ENCODE peak calls at places on chromosomes 6 and 20, in four cellular contexts. I, L, A and M are unnamed samples.

GRCh38 chr6:51678905-51679620 is 408.4 kb downstream of the PKHD1 start:
- DNase-seq in A (no peak), L (peak; percentile 19), I (peak; percentile 16), M (no peak)

GRCh38 chr20:10590950-10591349 is 82.8 kb downstream of the JAG1 start:
- DNase-seq in I (no peak), A (no peak), L (no peak), M (no peak)

GRCh38 chr6:91659881-91660280 is 1073.0 kb upstream of the MAP3K7 start:
- DNase-seq in A (no peak), L (no peak), I (no peak), M (no peak)

GRCh38 chr6:42403415-42403814 is 48.3 kb downstream of the TRERF1 start:
- DNase-seq in I (no peak), A (no peak), L (no peak), M (no peak)

GRCh38 chr6:47407295-47408281 is 70.0 kb upstream of the CD2AP start:
- DNase-seq in I (no peak), A (no peak), L (no peak), M (no peak)

GRCh38 chr20:1484438-1485120 is 6.6 kb downstream of the SIRPB2 start:
- DNase-seq in L (no peak), A (no peak), I (no peak), M (no peak)

GRCh38 chr6:39152247-39152646 is 37.3 kb upstream of the SAYSD1 start:
- DNase-seq in I (no peak), A (no peak), L (no peak), M (no peak)

GRCh38 chr6:80872194-80872950 is 765.9 kb downstream of the BCKDHB start:
- DNase-seq in L (no peak), A (no peak), I (no peak), M (no peak)

GRCh38 chr6:83867527-83868161 is 8.2 kb downstream of the CYB5R4 start:
- DNase-seq in I (no peak), L (no peak), A (no peak), M (peak; percentile 14)

GRCh38 chr6:21732731-21733130 is 139.2 kb downstream of the SOX4 start:
- DNase-seq in A (no peak), L (no peak), I (no peak), M (no peak)

DNA sequence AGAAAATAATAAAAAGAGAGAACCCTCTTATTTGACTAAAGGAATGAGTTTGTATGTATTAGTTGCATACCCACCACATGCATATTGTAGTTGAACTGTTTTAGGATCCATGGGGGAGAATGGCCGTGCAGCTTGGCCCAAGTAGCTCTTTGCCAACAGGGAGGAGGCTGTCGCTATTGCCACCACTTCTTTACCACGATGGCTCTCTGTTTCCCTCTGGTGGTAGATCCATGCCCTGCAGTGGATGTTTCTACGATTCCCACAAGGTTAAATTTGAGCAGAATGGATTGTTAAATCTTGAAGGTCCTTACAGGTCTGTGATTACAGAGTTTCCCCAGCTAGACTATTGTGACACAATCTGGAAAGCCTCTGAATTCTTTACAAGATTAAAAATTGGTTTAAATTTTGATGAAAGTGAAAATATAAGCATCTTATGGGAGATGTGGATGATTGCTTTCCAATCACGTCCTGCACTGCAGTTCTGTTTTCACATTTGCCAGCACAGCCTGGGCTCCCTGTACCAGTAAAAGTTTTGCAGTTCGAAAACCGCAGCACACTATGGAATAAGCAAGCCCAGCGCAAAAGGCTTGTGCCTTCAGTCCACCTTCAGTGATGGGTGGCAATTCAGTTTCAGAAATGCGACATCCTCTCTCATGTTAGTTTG is 34.4 kb upstream of the FNDC1 start:
- DNase-seq in I (peak; percentile 78), A (peak; percentile 48), L (peak; percentile 36), M (peak; percentile 68)
- TF ChIP-seq POLR2AphosphoS5 in I (no peak), A (no peak), L (no peak), M (no peak)

DNA sequence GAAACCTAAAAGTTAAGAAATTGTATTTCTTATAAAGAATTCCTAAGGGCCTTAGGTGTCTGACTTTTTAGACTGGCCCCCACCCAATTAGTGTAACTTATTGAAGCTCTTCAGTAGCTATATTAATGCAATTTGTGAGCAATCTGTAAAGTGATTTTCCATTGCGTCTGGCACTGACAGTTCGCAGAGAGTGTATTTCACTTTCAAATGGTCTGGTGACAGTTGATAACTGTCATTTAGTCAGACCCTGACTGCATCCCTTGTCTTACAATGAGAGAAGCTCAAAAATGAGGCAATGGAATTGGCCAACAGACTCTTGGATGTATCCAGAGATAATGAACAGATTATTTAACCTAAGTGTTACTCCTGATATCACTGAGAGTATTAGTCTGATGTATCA is 351.8 kb downstream of the FRK start:
- DNase-seq in L (no peak), I (no peak), A (no peak), M (no peak)
- TF ChIP-seq NFIC in L (no peak), I (no peak), A (no peak), M (no peak)

DNA sequence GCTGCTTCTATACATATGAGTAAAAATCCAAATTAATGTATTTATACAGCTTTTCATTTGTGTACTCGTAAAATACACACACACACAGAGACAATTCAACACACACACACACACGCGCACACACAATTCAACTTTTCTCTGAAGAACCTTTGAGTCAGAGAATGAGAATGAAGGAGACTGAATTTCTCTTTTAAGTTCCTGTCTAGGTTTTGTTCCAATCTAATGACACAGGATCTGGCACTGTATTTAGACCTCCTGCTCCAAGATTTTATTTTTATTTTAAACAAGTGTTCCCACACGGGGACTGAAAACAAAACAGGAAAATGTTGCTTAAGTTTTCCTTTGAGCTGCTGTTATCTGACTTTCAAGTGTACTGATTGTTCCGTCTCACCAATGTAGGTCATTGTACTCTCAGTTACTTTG is 250.8 kb downstream of the LAMA2 start:
- DNase-seq in I (no peak), A (no peak), L (no peak), M (no peak)
- TF ChIP-seq POLR2AphosphoS5 in I (no peak), A (no peak), L (no peak), M (no peak)

DNA sequence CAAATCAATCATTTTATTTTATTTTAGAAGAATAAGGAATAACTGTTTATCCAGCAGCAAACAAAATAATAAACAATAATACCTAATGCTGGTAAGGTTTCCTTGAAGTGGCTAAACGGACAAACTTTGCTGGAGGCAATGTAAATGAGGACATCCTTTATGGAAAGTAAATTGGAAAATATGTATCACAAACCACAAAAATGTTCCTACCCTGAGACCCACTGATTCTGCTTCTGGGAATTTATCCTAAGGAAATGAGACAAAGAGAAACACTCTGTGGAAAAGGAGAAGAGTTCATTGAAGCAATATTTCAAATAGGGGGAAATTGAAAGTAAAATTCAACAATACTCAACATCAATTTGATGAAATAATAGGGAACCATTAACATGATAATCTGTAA is 37.9 kb downstream of the MAFB start:
- DNase-seq in L (no peak), I (no peak), A (no peak), M (no peak)
- TF ChIP-seq NFIC in L (no peak), I (no peak), A (no peak), M (no peak)

GRCh38 chr6:30721198-30722024 is 1.3 kb downstream of the TUBB start:
- DNase-seq in L (no peak), A (peak; percentile 80), I (peak; percentile 91), M (peak; percentile 94)

GRCh38 chr6:30724906-30725667 is 4.9 kb downstream of the TUBB start:
- DNase-seq in L (no peak), I (no peak), A (no peak), M (no peak)

GRCh38 chr6:30720738-30721197 is 616 bp downstream of the TUBB start:
- DNase-seq in L (no peak), A (peak; percentile 57), I (peak; percentile 67), M (peak; percentile 57)

GRCh38 chr6:30719791-30720737 is at the start of gene TUBB:
- DNase-seq in I (peak; percentile 86), L (peak; percentile 91), A (peak; percentile 99), M (peak; percentile 93)

GRCh38 chr6:30722280-30723112 is 2.3 kb downstream of the TUBB start:
- DNase-seq in A (peak; percentile 82), L (no peak), I (peak; percentile 73), M (peak; percentile 68)
- TF ChIP-seq POLR2AphosphoS5 in A (peak; percentile 5), L (peak; percentile 50), I (peak; percentile 48), M (peak; percentile 42)